ENCODE peak calls at places on chromosome 17, in six cellular contexts. B is lower lobe of right lung, C is AG04450, A is thoracic aorta, O is DND-41, I is stomach. Y is an unnamed sample.

GRCh38 chr17:19016297-19016696 is 11.7 kb upstream of the FAM83G start:
- DNase-seq in A (no peak), C (no peak), B (no peak), O (no peak), I (no peak), Y (no peak)

GRCh38 chr17:38558751-38559024 is 47.1 kb downstream of the SRCIN1 start:
- DNase-seq in I (no peak), A (no peak), C (no peak), B (no peak), O (no peak), Y (no peak)

GRCh38 chr17:15289285-15290185 is 24.4 kb upstream of the PMP22 start:
- DNase-seq in I (no peak), O (no peak), C (no peak), A (no peak), B (no peak), Y (no peak)

GRCh38 chr17:65514082-65514481 is 47.4 kb downstream of the AXIN2 start:
- DNase-seq in B (no peak), A (no peak), I (no peak), C (no peak), O (no peak), Y (no peak)

GRCh38 chr17:78184311-78184710 is 2.5 kb downstream of the TK1 start:
- DNase-seq in A (no peak), I (peak), O (no peak), C (no peak), B (no peak), Y (no peak)

GRCh38 chr17:14781123-14781522 is 480.2 kb downstream of the HS3ST3B1 start:
- DNase-seq in B (no peak), A (no peak), C (no peak), O (no peak), I (no peak), Y (no peak)

GRCh38 chr17:55588858-55589257 is 77.6 kb upstream of the SMIM36 start:
- DNase-seq in I (no peak), O (no peak), A (no peak), B (no peak), C (no peak), Y (no peak)

GRCh38 chr17:64534187-64534586 is 27.4 kb downstream of the CEP95 start:
- DNase-seq in B (no peak), O (no peak), A (no peak), I (no peak), C (no peak), Y (no peak)

GRCh38 chr17:73365934-73366623 is 54.3 kb upstream of the CDC42EP4 start:
- DNase-seq in I (no peak), B (no peak), O (no peak), C (no peak), A (no peak), Y (no peak)

GRCh38 chr17:55230716-55231115 is 34.0 kb upstream of the HLF start:
- DNase-seq in A (no peak), I (no peak), B (no peak), C (no peak), O (no peak), Y (no peak)

GRCh38 chr17:40168262-40168832 is 8.9 kb upstream of the RAPGEFL1 start:
- DNase-seq in I (peak), A (no peak), O (peak), B (no peak), C (peak), Y (peak)

GRCh38 chr17:79615446-79615845 is 4.6 kb upstream of the RBFOX3 start:
- DNase-seq in I (no peak), C (no peak), O (no peak), B (no peak), A (no peak), Y (no peak)

GRCh38 chr17:411416-412120 is 59.0 kb upstream of the RPH3AL start:
- DNase-seq in A (no peak), O (no peak), C (no peak), I (no peak), B (no peak), Y (no peak)

GRCh38 chr17:409308-409847 is 56.8 kb upstream of the RPH3AL start:
- DNase-seq in O (no peak), A (no peak), C (no peak), B (no peak), I (no peak), Y (no peak)

GRCh38 chr17:409848-410673 is 57.5 kb upstream of the RPH3AL start:
- DNase-seq in A (peak), I (peak), B (peak), O (peak), C (peak), Y (peak)

GRCh38 chr17:412211-413015 is 59.8 kb upstream of the RPH3AL start:
- DNase-seq in A (no peak), I (peak), C (peak), B (no peak), O (peak), Y (peak)

DNA sequence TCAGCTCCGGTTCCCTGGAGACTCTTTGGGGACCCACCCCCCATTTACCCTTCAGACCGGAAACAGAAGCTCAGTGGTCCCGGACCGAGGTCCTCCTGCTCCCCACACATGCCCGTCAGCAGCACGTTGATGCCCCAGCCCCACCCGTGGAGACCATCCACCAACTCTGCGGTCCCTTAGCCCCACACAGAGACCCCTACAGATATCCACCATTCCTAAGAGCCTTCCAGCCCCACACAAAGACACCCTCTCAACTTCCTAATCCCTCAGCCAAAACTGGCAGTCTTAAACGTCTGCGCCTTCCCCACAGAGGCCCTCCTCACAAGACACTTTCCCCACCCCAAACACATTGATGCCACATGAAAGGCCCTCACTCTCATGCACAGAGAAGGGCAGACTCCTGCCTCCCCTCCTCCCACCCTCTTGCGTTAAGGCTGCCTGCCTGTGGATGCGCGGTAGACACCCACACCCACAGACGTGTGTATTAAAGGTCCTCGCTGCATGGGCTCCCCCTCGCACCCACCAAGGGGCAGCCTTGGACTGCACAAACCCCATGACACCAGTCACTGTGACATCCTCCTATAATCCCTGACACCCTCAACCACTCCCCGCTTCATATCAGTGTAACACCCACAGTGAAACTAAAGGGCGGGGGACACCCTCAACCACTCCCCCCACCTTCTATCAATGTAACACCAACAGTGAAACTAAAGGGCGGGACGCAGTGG is 58.2 kb upstream of the RPH3AL start:
- DNase-seq in C (no peak), O (peak), I (no peak), A (no peak), B (no peak), Y (no peak)
- H3K27ac ChIP-seq in C (peak), O (peak), I (peak), A (no peak), B (peak), Y (peak)

GRCh38 chr17:50147841-50148225 is 2.6 kb downstream of the PPP1R9B start:
- DNase-seq in B (no peak), A (no peak), O (peak), C (no peak), I (no peak), Y (no peak)

GRCh38 chr17:50146927-50147640 is 3.4 kb downstream of the PPP1R9B start:
- DNase-seq in A (no peak), B (no peak), O (no peak), C (no peak), I (no peak), Y (no peak)

GRCh38 chr17:50145532-50146229 is 4.8 kb downstream of the PPP1R9B start:
- DNase-seq in I (no peak), A (no peak), B (no peak), C (no peak), O (no peak), Y (no peak)

GRCh38 chr17:50144845-50145531 is 5.5 kb downstream of the PPP1R9B start:
- DNase-seq in B (no peak), I (peak), A (no peak), O (no peak), C (no peak), Y (no peak)

GRCh38 chr17:50146230-50146926 is 4.1 kb downstream of the PPP1R9B start:
- DNase-seq in B (no peak), O (no peak), A (no peak), I (no peak), C (no peak), Y (no peak)
- TF ChIP-seq CTCF in B (no peak), O (no peak), A (peak), I (no peak), C (no peak), Y (no peak)

GRCh38 chr17:74971069-74971841 is 1.3 kb downstream of the HID1 start:
- DNase-seq in I (no peak), B (no peak), C (no peak), O (no peak), A (no peak), Y (no peak)

GRCh38 chr17:74970395-74970794 is 2.2 kb downstream of the HID1 start:
- DNase-seq in O (no peak), A (no peak), C (no peak), I (no peak), B (no peak), Y (no peak)

GRCh38 chr17:74972107-74972972 is at the start of gene HID1:
- DNase-seq in C (no peak), B (peak), O (peak), I (peak), A (no peak), Y (peak)

GRCh38 chr17:74971842-74972106 is 785 bp downstream of the HID1 start:
- DNase-seq in O (no peak), A (no peak), B (no peak), I (no peak), C (no peak), Y (no peak)

GRCh38 chr17:74972973-74973328 is 392 bp upstream of the HID1 start:
- DNase-seq in I (no peak), O (no peak), A (no peak), B (no peak), C (no peak), Y (no peak)
- H3K27ac ChIP-seq in I (peak), O (no peak), A (no peak), B (peak), C (no peak), Y (no peak)

DNA sequence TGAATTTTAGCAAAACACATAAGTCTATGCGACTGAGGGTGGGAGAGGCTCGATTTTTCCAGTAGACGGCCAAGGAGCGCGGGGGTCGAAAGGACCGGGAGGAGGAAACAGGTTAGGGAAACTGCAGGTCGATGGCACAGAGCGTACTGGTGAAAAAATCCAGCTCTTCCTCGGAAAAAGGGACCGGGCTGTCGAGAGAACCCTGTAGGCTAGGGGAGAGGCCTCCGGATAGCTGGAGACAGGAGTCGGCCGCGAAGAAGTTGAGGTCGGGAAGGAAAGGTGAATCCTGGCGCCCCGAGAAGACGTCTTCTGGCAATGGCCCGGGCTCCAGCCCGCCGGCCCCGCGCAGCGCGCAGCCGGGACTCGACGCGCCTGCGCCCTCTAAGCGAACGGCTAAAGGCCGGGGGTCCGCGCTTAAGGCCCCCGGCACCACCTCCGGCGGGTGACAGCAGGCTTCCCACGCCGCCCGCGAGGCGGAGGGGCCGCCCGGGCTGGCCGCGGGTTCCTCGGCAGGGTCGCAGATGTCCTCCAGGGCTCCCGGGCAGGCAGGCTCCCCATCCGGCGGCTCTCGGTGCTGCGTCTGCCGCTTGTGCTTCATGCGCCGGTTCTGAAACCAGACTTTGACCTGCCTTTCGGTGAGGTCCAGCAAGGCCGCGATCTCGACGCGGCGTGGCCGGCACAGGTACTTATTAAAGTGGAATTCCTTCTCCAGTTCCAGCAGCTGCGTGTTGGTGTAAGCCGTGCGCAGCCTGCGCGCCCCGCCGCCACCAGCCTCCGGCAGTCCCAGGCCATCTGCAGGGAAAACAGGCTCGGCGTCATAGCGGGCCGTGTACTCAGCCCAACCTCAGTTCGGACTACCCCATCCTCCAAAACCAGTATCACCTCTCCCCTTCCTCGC is 1.7 kb downstream of the HOXB2 start:
- DNase-seq in B (no peak), O (no peak), I (no peak), C (no peak), A (no peak), Y (no peak)
- TF ChIP-seq CTCF in B (peak), O (no peak), I (no peak), C (no peak), A (peak), Y (no peak)

DNA sequence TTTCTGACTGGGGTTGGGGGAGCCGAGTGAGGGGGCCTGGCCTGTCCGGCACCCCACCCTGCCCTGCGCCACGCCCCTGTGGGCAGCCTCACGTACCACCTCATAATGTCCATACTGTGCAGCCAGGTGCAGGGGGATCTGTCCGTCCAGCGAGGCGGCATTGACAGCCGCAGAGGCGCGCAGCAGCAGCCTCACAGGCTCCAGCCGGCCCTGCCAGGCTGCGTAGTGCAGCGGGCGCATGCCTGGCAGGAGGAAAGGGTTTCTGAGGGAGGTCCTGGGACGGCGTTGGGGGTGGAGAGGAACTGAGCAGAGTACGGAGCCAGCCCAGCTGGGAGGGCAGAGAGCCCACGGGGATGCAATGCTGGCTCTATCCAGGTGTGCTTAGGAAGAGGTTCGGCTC is 8.4 kb downstream of the CASKIN2 start:
- DNase-seq in O (no peak), I (no peak), C (no peak), B (peak), A (no peak), Y (no peak)
- H3K27ac ChIP-seq in O (no peak), I (no peak), C (no peak), B (peak), A (no peak), Y (no peak)

GRCh38 chr17:4035081-4035680 is 70.9 kb upstream of the ATP2A3 start:
- DNase-seq in B (no peak), C (no peak), O (no peak), I (no peak), A (no peak), Y (no peak)
- TF ChIP-seq CTCF in B (no peak), C (peak), O (peak), I (no peak), A (no peak), Y (no peak)

GRCh38 chr17:80704381-80704819 is 159.8 kb downstream of the RPTOR start:
- DNase-seq in A (no peak), B (no peak), I (no peak), C (no peak), O (no peak), Y (no peak)
- H3K27ac ChIP-seq in A (no peak), B (no peak), I (no peak), C (no peak), O (peak), Y (no peak)

DNA sequence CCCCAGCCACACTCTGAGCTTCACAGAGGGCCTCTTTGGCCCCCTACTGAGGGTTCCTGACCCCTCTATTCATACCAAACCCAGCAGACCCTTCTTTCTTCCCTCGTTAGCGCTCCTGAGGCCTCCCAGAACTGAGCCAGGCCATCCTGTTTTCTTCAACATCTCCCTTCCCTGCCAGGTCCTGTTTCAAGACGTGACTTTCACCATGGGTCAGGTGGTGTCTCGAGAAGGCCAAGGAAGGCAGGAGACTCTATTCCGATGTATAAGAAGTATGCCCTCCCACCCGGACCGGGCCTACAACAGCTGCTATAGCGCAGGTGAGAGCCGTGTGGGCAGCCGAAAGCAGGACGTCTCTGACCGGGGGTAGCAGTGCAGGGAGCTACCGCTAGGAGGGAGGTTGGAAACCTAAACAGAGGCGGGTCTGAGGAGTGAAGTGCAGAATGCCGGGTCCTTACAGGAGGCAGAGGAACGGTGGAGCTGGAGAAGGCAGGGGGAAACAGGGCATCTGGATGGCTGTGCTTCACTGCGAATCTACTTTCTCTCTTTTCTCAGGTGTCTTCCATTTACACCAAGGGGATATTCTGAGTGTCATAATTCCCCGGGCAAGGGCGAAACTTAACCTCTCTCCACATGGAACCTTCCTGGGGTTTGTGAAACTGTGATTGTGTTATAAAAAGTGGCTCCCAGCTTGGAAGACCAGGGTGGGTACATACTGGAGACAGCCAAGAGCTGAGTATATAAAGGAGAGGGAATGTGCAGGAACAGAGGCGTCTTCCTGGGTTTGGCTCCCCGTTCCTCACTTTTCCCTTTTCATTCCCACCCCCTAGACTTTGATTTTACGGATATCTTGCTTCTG is 1.3 kb upstream of the SENP3 start:
- DNase-seq in B (peak), A (no peak), C (no peak), O (no peak), I (peak), Y (peak)
- TF ChIP-seq CTCF in B (peak), A (peak), C (peak), O (no peak), I (peak), Y (peak)

GRCh38 chr17:28142355-28142754 is 99.9 kb downstream of the NLK start:
- DNase-seq in O (no peak), C (no peak), B (no peak), A (no peak), I (no peak), Y (no peak)
- H3K27ac ChIP-seq in O (no peak), C (no peak), B (no peak), A (no peak), I (no peak), Y (no peak)

DNA sequence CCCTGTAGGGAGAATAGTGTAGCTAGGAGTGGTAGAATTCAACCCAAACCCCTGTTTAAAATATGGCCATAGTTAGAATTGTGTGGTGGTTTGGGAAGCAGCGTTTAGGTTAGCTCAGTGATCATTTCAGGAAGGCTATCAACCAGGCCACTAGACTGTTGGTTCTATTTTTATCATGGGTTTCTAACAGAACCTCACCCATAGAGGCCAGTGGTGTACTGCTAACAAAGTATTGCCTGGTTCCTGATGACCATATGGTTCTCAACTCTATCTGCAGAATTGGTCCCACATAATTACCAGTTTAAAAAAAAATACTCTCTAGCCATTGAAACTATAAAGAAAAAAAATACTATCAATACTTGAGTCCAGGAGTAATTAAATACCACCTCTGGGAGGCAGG is 70.5 kb upstream of the RASL10B start:
- DNase-seq in B (no peak), A (no peak), O (no peak), C (no peak), I (no peak), Y (no peak)
- TF ChIP-seq CTCF in B (no peak), A (no peak), O (no peak), C (no peak), I (no peak), Y (no peak)